ENCODE peak calls at places on chromosomes 3 and 15, in five cellular contexts. E is colonic mucosa, V is Panc1, G is heart left ventricle, W is psoas muscle. F is an unnamed sample. For H3K4me1, the result is how much of the 10 kb centered on the place peaks cover.

GRCh38 chr3:185822221-185822956 is 2.5 kb downstream of the IGF2BP2 start:
- DNase-seq in G (no peak), E (no peak), V (no peak), W (no peak), F (no peak)

GRCh38 chr3:123757281-123757940 is 126.7 kb downstream of the MYLK start:
- DNase-seq in E (peak), G (peak), W (peak), V (no peak), F (peak)

GRCh38 chr3:185316740-185317407 is 46.1 kb upstream of the MAP3K13 start:
- DNase-seq in E (no peak), W (no peak), G (no peak), V (no peak), F (no peak)

GRCh38 chr15:47756872-47757271 is 39.6 kb downstream of the SEMA6D start:
- DNase-seq in G (no peak), E (peak), V (no peak), W (peak), F (no peak)

GRCh38 chr15:48028712-48029111 is 92.1 kb upstream of the SLC24A5 start:
- DNase-seq in V (no peak), G (no peak), W (no peak), E (no peak), F (no peak)

GRCh38 chr3:27720899-27721716 is 1.0 kb downstream of the EOMES start:
- DNase-seq in W (no peak), E (no peak), G (no peak), V (no peak), F (no peak)

GRCh38 chr3:65732060-65732933 is 306.4 kb downstream of the MAGI1 start:
- DNase-seq in W (no peak), V (peak), E (peak), G (no peak), F (no peak)

GRCh38 chr3:169847896-169848295 is 21.8 kb downstream of the LRRC31 start:
- DNase-seq in V (no peak), E (peak), G (no peak), W (no peak), F (no peak)

GRCh38 chr3:189513281-189514151 is 117.7 kb upstream of the TP63 start:
- DNase-seq in E (peak), W (no peak), V (no peak), G (no peak), F (no peak)

GRCh38 chr15:75682181-75683135 is 30.2 kb downstream of the CSPG4 start:
- DNase-seq in W (no peak), V (no peak), G (no peak), E (no peak), F (no peak)

GRCh38 chr15:63178034-63178433 is 11.4 kb upstream of the RAB8B start:
- DNase-seq in G (no peak), E (no peak), V (no peak), W (no peak), F (no peak)

GRCh38 chr15:77654975-77655374 is 22.3 kb upstream of the LINGO1 start:
- DNase-seq in G (no peak), E (peak), V (no peak), W (no peak), F (no peak)

GRCh38 chr3:159766563-159767185 is 222.0 kb upstream of the IL12A start:
- DNase-seq in W (no peak), G (no peak), V (no peak), E (no peak), F (no peak)

GRCh38 chr15:42033214-42033873 is 12.5 kb upstream of the PLA2G4E start:
- DNase-seq in G (no peak), W (no peak), E (no peak), V (no peak), F (no peak)

GRCh38 chr3:15056676-15057404 is 8.3 kb downstream of the MRPS25 start:
- DNase-seq in W (no peak), V (no peak), E (no peak), G (no peak), F (no peak)

GRCh38 chr15:70245932-70246622 is 148.4 kb upstream of the TLE3 start:
- DNase-seq in G (peak), W (no peak), V (no peak), E (no peak), F (no peak)

DNA sequence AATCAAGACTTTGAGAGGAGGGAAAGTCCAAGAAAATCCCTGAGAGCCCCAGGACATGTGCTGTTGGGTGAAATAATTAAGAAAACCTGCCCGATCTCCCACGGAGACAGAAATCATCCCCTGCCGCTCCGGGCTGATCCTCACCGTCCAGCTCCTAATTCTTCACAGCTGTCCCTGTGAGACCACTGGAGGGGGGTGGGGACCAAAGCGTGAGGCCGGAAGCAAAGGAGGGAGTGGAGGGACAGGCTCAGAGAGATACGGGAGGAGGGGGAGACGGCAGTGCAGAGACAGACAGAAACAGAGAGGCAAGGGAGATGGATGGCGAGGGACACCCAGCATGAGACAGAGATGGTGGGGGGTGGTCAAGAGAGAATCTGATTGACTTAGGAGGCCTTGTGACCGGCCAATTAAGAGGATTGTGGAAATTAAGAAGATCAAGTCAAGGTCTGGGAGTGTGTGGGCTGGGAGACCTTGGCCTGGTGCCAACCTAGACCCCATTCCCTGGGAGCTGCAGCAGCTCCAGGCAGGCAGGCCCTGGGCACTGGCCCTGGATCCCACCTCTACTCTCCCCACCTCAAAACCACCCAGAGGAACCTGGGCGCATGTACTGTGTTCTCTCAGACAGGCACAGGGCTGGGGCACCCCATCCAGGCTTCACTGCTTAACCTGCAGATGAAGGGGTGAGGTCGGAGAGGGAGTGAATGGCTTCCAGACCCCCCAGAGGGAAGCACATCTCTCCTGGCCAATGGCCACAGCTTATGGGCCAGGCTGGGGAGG is 113.2 kb upstream of the ALDH1A3 start:
- DNase-seq in W (no peak), V (no peak), E (no peak), G (no peak), F (peak)
- H3K27ac ChIP-seq in W (no peak), V (peak), E (no peak), G (no peak), F (peak)

DNA sequence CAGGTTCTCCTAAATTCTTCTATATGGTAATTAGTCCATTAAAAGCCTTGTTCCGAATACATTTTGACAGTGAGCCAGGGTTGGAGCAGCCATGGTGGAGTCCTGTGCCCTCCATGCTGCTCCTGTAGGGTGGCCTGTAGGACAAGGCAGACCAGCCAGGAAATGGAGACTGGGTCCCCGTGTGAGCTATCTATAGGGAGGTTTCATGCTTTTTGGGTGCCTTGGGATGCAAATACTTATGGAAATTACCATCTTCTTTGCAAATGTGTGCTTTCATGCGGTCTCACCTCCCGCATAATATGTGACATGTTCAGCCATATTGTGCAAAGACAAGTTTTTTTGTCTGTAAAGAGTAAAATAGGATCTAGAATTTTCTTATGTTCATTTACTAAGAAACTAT is 58.0 kb upstream of the FURIN start:
- DNase-seq in W (no peak), V (no peak), G (no peak), E (no peak), F (no peak)
- H3K4me1 ChIP-seq in W (under half), V (under half), G (under half), E (under half), F (under half)

GRCh38 chr3:125211523-125212095 is 939 bp downstream of the SLC12A8 start:
- DNase-seq in G (no peak), W (no peak), V (no peak), E (no peak), F (no peak)

GRCh38 chr3:125213946-125214542 is 1.5 kb upstream of the SLC12A8 start:
- DNase-seq in G (no peak), E (no peak), W (no peak), V (no peak), F (no peak)

GRCh38 chr3:125212096-125212508 is 446 bp downstream of the SLC12A8 start:
- DNase-seq in E (peak), V (no peak), W (no peak), G (no peak), F (no peak)

GRCh38 chr3:125214738-125215137 is 2.2 kb upstream of the SLC12A8 start:
- DNase-seq in G (no peak), W (no peak), V (no peak), E (no peak), F (no peak)

DNA sequence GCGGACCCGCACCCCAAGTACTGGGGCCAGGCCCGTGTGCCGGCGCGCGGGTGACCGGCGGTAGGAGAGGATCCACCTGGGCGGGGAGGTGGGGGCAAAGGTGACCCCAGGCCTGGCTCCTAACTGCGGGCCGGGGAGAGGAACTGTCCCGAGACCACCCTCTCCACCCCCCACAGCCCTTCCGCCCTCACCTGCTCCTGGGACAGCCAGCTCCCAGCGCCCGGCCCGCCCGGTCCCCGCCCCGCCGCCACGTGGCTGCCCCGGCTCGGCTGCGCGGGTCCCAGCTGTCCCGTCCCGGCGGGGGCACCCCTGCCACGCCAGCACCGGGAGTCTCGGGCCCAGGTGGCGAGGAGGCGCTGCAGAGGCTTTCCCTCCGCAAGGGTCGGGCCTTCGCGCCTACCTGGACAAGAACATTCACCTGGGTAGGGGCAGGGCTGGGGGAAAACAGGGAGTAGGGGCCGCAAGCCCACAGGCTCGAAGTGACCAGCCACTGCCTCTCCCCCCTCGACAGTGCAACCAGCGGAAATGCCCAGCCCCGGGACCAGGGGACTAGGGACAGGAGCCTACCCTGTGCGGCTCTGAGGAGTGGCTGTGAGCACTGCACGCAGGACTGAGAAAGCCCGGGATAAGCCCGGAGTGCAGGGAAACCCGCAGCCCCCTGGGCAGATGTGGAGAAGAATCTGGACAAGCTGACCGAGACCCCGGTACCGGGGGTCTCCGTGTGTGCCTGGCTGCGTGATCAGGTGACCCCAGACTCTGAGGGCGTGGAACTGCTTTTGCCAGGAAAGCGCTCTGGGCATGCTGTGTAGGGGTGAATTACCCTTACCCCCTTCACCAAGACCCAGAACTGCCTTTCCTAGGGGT is at the start of gene SLC12A8:
- DNase-seq in E (peak), V (no peak), W (no peak), G (peak), F (no peak)
- H3K27ac ChIP-seq in E (no peak), V (peak), W (no peak), G (no peak), F (no peak)

GRCh38 chr15:66642514-66642913 is 59.5 kb upstream of the SMAD6 start:
- DNase-seq in G (no peak), V (no peak), W (no peak), E (no peak), F (no peak)
- H3K4me1 ChIP-seq in G (under half), V (under half), W (under half), E (under half), F (under half)

GRCh38 chr3:51942603-51943450 is 664 bp downstream of the PARP3 start:
- DNase-seq in G (peak), V (no peak), W (peak), E (peak), F (no peak)
- H3K27ac ChIP-seq in G (peak), V (peak), W (peak), E (peak), F (peak)

DNA sequence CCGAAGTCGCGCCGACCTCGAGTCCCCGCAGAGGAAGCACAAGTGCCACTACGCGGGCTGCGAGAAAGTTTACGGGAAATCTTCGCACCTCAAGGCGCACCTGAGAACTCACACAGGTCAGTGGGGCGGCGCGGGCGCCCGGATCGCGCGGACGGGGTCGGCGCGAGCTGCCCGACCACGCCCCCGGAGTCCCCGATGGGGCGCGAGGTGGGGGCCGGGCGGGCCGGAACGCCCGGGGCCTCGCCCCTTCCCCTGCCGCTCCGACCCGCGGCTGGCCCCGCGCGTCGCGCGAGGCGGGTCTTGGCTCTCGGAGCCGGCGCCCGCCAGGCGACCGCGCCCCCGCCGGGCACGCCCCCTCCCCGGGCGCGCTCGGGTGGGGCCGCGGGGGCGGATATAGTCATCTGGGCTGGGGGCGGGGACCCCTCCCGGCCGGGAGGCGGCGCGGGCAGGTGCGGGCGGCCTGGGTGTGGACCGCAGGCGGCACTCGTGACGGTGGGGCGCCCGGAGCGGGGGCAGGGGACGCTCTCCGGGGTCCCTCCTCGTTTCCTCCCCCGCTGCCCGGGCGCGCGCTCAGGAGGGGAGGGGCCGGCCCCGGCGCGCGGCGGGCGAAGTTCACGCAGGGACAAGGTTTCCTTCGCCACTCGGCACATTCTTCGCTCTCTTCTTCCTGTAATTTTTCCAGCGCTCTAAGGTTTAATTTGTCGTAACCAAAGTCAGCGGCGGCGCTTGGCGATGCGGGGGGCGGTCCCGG is 1.2 kb downstream of the KLF13 start:
- DNase-seq in E (peak), V (no peak), W (peak), G (peak), F (no peak)
- H3K4me1 ChIP-seq in E (under half), V (under half), W (under half), G (half or more), F (half or more)

DNA sequence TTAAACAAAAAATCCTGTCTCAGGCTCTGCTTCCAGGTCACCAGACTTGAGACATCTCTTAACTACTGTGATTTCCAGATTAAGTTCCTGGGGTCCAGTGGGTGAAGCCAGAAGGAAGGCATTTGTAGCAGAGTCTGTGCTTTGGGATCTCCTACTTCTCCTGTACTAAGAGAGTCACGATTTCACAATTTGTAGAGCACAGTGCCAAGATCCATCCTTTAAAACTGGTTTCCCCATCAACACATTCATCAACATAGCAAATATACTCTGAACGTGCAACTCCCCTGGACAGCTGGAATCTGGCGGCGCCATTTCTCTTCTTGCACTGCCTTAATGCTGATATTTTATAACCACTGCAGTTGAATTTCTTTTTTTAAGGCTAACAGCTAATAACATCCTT is 33.2 kb downstream of the CDCP1 start:
- DNase-seq in W (no peak), V (no peak), G (no peak), E (no peak), F (no peak)
- H3K27ac ChIP-seq in W (peak), V (no peak), G (peak), E (no peak), F (no peak)

DNA sequence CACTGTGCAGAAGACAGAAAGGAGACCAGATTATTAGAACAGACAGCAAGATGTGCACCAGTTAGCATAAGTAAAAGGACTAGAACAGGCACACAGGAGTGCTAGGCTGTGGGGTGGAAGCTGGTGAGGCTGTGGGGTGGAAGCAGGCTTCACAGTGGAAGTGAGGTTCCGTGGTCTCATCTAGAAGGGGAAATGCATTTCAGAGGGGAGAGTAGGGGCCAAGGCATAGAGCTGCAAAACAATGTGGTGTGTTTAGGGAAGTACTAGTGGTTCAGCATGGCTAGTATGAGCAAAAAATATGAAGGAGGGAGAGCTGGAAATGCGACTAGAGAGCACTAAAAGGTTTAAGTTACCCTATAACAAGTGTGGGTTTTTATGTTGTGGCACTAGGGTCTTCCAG is 6.5 kb downstream of the POPDC2 start:
- DNase-seq in E (no peak), G (no peak), W (no peak), V (no peak), F (no peak)
- H3K4me1 ChIP-seq in E (under half), G (half or more), W (half or more), V (under half), F (under half)

GRCh38 chr15:68312701-68313204 is 35.2 kb downstream of the FEM1B start:
- DNase-seq in V (no peak), G (no peak), W (no peak), E (no peak), F (no peak)
- H3K27ac ChIP-seq in V (no peak), G (no peak), W (no peak), E (no peak), F (no peak)

GRCh38 chr15:64461577-64462162 is 1.3 kb downstream of the ZNF609 start:
- DNase-seq in G (no peak), V (no peak), E (peak), W (no peak), F (no peak)

GRCh38 chr15:64460737-64461576 is 579 bp downstream of the ZNF609 start:
- DNase-seq in E (peak), V (peak), W (peak), G (peak), F (peak)

GRCh38 chr15:64460206-64460736 is at the start of gene ZNF609:
- DNase-seq in E (peak), G (peak), W (peak), V (peak), F (peak)

GRCh38 chr15:64456634-64457108 is 3.7 kb upstream of the ZNF609 start:
- DNase-seq in V (no peak), G (no peak), E (no peak), W (no peak), F (no peak)

GRCh38 chr15:64459382-64459781 is 996 bp upstream of the ZNF609 start:
- DNase-seq in V (no peak), G (no peak), E (no peak), W (no peak), F (no peak)
- H3K4me1 ChIP-seq in V (under half), G (under half), E (under half), W (under half), F (under half)

F was measured in vagina.